ENCODE peak calls at places on chromosomes 12 and 14, in ten cellular contexts. U is BJ, D is IMR-90, Y is pancreas, B is fibroblast of the aortic adventitia, V is HepG2, H is WTC11, O is left lung, R is left ventricle myocardium inferior, L is tibial nerve. E is an unnamed sample.

GRCh38 chr12:106428379-106428778 is 70.8 kb downstream of the POLR3B start:
- DNase-seq in U (no peak), D (peak), Y (no peak), B (peak), V (no peak), H (no peak), O (no peak), R (no peak), L (no peak), E (no peak)

GRCh38 chr14:54200726-54201125 is 196.1 kb upstream of the CDKN3 start:
- DNase-seq in U (peak), D (peak), Y (no peak), B (no peak), V (no peak), H (no peak), O (no peak), R (no peak), L (no peak), E (no peak)

GRCh38 chr14:38578278-38578681 is 322.4 kb upstream of the CLEC14A start:
- DNase-seq in U (no peak), D (no peak), Y (no peak), B (peak), V (no peak), H (peak), O (no peak), R (no peak), L (no peak), E (no peak)

GRCh38 chr12:69355363-69356035 is 4.0 kb upstream of the YEATS4 start:
- DNase-seq in U (no peak), D (no peak), Y (no peak), B (no peak), V (no peak), H (no peak), O (no peak), R (no peak), L (no peak), E (no peak)

GRCh38 chr14:30610719-30611388 is 11.3 kb upstream of the SCFD1 start:
- DNase-seq in U (no peak), D (peak), Y (peak), B (peak), V (peak), H (no peak), O (peak), R (no peak), L (no peak), E (peak)

GRCh38 chr12:16844875-16845274 is 238.9 kb upstream of the LMO3 start:
- DNase-seq in U (no peak), D (no peak), Y (no peak), B (no peak), V (peak), H (peak), O (no peak), R (no peak), L (no peak), E (no peak)

GRCh38 chr14:76109087-76109880 is 42.4 kb upstream of the GPATCH2L start:
- DNase-seq in U (no peak), D (no peak), Y (no peak), B (peak), V (no peak), H (no peak), O (no peak), R (no peak), L (peak), E (no peak)

GRCh38 chr12:91400249-91400648 is 217.6 kb upstream of the DCN start:
- DNase-seq in U (no peak), D (no peak), Y (no peak), B (no peak), V (no peak), H (no peak), O (no peak), R (no peak), L (no peak), E (no peak)

GRCh38 chr12:119956047-119956446 is 33.0 kb upstream of the BICDL1 start:
- DNase-seq in U (no peak), D (no peak), Y (no peak), B (no peak), V (peak), H (no peak), O (no peak), R (no peak), L (no peak), E (no peak)
- TF ChIP-seq CTCF in U (no peak), D (no peak), Y (no peak), B (no peak), V (peak), H (no peak), O (no peak), R (no peak), L (no peak), E (no peak)

DNA sequence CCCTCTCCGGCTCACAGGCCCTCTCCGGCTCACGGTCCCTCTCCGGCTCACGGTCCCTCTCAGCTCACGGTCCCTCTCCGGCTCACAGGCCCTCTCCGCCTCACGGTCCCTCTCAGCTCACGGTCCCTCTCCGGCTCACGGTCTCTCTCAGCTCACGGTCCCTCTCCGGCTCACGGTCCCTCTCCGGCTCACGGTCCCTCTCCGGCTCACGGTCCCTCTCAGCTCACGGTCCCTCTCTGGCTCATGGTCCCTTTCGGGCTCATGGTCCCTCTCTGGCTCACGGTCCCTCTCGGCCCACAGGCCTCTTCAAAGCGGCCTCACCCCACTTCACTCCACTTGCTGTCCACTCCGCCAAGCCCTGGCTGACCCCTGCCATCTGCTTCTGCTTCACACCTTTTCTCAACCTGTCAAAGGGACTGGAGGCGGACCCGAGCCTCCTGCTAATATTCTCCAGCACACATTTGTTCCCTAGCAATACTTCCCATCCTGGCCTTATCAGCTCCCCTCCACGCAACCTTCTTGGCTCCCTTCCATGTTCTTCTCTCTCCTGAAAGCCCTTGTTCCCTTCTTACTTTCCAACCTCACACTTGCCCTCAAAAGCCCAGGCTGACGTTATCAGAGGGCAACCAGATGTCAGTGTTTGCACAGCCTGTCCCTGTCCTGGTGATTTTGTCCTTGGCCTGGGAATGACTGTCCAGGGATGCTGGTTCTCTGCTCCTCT is 176.7 kb downstream of the CALM1 start:
- DNase-seq in U (no peak), D (no peak), Y (no peak), B (no peak), V (no peak), H (no peak), O (no peak), R (no peak), L (no peak), E (no peak)
- TF ChIP-seq CTCF in U (no peak), D (no peak), Y (no peak), B (no peak), V (no peak), H (no peak), O (no peak), R (no peak), L (no peak), E (no peak)

DNA sequence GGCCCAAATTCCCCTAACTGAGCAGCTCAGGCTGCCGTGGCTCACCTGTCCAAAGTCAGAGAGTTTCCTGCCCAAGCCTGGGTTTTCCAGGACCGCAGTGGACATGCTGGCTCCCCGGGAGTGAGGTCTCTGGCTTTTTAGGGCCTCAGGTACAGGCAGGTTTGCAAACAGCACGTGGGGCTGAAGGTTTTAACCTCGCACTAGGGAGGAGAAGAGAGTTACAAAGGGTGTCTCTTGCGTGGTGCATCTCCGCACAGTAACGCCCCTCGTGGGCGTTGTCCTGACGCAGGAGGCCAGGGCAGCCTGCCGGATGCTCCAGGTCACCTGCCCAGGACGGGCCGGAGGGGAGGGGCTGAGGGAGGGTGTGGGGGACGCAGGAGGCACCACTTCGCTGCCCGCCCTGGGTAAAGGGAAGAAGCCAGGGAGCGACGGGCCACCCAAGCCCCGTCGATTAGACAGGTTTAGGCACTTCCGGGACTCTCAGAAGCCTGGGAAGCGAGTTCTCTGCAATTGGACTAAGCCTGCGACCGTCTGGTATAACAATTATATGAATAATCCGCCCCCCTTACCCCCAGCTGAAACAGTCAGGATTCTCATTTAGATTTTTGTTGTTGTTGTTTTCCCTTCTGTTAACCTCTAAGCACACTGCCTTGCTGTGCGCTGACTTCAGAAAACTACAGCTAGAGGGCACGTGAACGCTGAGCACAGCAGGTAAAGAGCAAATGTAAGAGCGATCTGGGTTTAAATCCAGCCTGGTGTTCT is at the start of gene PAH:
- DNase-seq in U (no peak), D (no peak), Y (peak), B (no peak), V (peak), H (peak), O (no peak), R (no peak), L (no peak), E (no peak)
- TF ChIP-seq CTCF in U (no peak), D (no peak), Y (no peak), B (no peak), V (peak), H (no peak), O (no peak), R (no peak), L (no peak), E (no peak)

GRCh38 chr12:55722948-55723347 is 2.8 kb downstream of the RDH5 start:
- DNase-seq in U (no peak), D (no peak), Y (no peak), B (no peak), V (no peak), H (no peak), O (no peak), R (no peak), L (no peak), E (no peak)

GRCh38 chr12:55724940-55725309 is 3.9 kb downstream of the CD63 start:
- DNase-seq in U (no peak), D (no peak), Y (no peak), B (no peak), V (no peak), H (no peak), O (peak), R (no peak), L (no peak), E (no peak)

GRCh38 chr12:55723516-55724225 is 3.5 kb downstream of the RDH5 start:
- DNase-seq in U (no peak), D (no peak), Y (no peak), B (no peak), V (no peak), H (no peak), O (peak), R (no peak), L (no peak), E (no peak)

GRCh38 chr12:55725556-55725955 is 3.3 kb downstream of the CD63 start:
- DNase-seq in U (no peak), D (no peak), Y (no peak), B (no peak), V (no peak), H (no peak), O (no peak), R (no peak), L (no peak), E (no peak)

GRCh38 chr12:55724226-55724939 is 4.2 kb downstream of the RDH5 start:
- DNase-seq in U (no peak), D (peak), Y (peak), B (peak), V (peak), H (peak), O (peak), R (peak), L (peak), E (peak)
- TF ChIP-seq CTCF in U (peak), D (peak), Y (peak), B (peak), V (peak), H (no peak), O (peak), R (peak), L (peak), E (peak)

GRCh38 chr12:10607885-10608458 is 5.4 kb downstream of the MAGOHB start:
- DNase-seq in U (no peak), D (peak), Y (no peak), B (no peak), V (no peak), H (no peak), O (no peak), R (no peak), L (no peak), E (no peak)
- TF ChIP-seq CTCF in U (peak), D (peak), Y (no peak), B (peak), V (no peak), H (no peak), O (no peak), R (no peak), L (no peak), E (no peak)

DNA sequence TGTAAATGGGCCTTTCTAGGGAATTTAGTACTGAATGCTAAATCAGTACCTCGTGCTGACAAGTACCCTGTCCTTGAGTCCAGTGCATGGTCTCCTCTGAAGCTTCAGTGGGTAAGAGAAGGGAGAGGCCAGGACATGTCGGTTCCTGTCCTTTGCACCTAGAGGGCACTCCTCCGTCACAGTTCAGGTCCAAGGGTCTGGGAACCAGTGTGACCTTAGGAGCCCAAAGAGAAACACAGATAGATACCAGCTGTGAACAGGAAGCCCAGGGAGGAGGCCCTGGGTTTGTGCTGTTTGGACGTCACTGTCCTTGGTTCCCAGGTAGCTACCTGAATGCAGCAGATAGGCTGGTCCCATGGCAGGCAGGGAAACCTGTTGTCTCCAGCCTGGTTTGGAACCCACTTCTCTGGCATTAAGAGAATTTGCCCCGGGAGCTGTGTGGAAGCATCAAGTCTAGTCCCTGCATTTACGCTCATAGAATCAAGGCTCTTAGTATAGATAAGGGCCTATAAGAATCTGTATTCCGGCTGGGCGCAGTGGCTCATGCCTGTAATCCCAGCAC is 3.9 kb upstream of the FGF23 start:
- DNase-seq in U (no peak), D (no peak), Y (no peak), B (no peak), V (peak), H (peak), O (no peak), R (no peak), L (no peak), E (no peak)
- TF ChIP-seq CTCF in U (no peak), D (no peak), Y (no peak), B (no peak), V (peak), H (peak), O (no peak), R (no peak), L (no peak), E (no peak)

DNA sequence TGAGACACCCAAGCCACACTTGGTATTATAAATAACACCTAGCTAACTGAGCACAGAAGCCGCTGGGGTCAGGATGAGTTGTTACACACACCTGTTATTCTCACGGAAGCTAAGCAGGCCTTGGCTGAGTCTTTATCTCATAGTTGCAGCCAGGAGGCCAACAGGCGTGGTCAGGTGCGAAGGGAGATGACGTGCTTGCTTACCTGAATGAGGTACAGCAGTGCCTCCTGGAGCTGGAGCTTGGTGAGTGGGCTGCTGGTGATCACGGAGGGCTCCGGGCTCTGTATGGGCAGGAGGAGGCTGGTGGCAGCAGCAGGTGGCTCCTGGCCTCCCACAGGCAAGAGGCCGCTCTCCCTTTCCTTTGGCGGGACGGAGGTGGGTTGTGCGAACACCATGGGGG is 30.4 kb upstream of the CACNA2D4 start:
- DNase-seq in U (no peak), D (no peak), Y (peak), B (no peak), V (no peak), H (no peak), O (no peak), R (no peak), L (no peak), E (no peak)
- TF ChIP-seq CTCF in U (no peak), D (no peak), Y (no peak), B (no peak), V (no peak), H (no peak), O (no peak), R (no peak), L (no peak), E (no peak)

GRCh38 chr14:88791252-88791621 is 1.5 kb downstream of the EML5 start:
- DNase-seq in U (no peak), D (no peak), Y (no peak), B (no peak), V (no peak), H (no peak), O (no peak), R (no peak), L (no peak), E (no peak)

GRCh38 chr14:88793259-88793625 is 489 bp upstream of the EML5 start:
- DNase-seq in U (no peak), D (no peak), Y (no peak), B (no peak), V (no peak), H (no peak), O (no peak), R (no peak), L (no peak), E (no peak)

GRCh38 chr14:88790501-88791251 is 2.1 kb downstream of the EML5 start:
- DNase-seq in U (no peak), D (no peak), Y (no peak), B (no peak), V (no peak), H (no peak), O (no peak), R (no peak), L (no peak), E (no peak)

GRCh38 chr14:88791629-88792571 is 853 bp downstream of the EML5 start:
- DNase-seq in U (no peak), D (no peak), Y (peak), B (no peak), V (no peak), H (peak), O (peak), R (no peak), L (no peak), E (no peak)

GRCh38 chr14:88792572-88793258 is at the start of gene EML5:
- DNase-seq in U (peak), D (peak), Y (peak), B (peak), V (peak), H (peak), O (peak), R (peak), L (peak), E (peak)
- TF ChIP-seq CTCF in U (peak), D (peak), Y (peak), B (peak), V (peak), H (no peak), O (peak), R (peak), L (peak), E (peak)

E was measured in CD14-positive monocyte.